ENCODE peak calls at places on chromosomes 16 and 17, in six cellular contexts. One of them, this sample, is unnamed.

GRCh38 chr17:40931311-40931710 is 6.1 kb downstream of the KRT23 start:
- DNase-seq in HepG2: peak
- DNase-seq in K562: no peak
- DNase-seq in A549: no peak
- DNase-seq in endothelial cell of umbilical vein: no peak
- DNase-seq in GM12878: no peak
- DNase-seq in this sample: no peak

GRCh38 chr16:27495191-27495590 is 54.5 kb downstream of the GTF3C1 start:
- DNase-seq in HepG2: no peak
- DNase-seq in K562: no peak
- DNase-seq in A549: no peak
- DNase-seq in endothelial cell of umbilical vein: no peak
- DNase-seq in GM12878: no peak
- DNase-seq in this sample: no peak

GRCh38 chr17:47675380-47676198 is 18.4 kb upstream of the TBKBP1 start:
- DNase-seq in HepG2: no peak
- DNase-seq in K562: no peak
- DNase-seq in A549: no peak
- DNase-seq in endothelial cell of umbilical vein: no peak
- DNase-seq in GM12878: no peak
- DNase-seq in this sample: no peak

GRCh38 chr17:78670850-78671291 is 93.7 kb upstream of the DNAH17 start:
- DNase-seq in HepG2: no peak
- DNase-seq in K562: no peak
- DNase-seq in A549: no peak
- DNase-seq in endothelial cell of umbilical vein: no peak
- DNase-seq in GM12878: no peak
- DNase-seq in this sample: no peak

GRCh38 chr17:69710926-69711325 is 296.4 kb downstream of the MAP2K6 start:
- DNase-seq in HepG2: no peak
- DNase-seq in K562: no peak
- DNase-seq in A549: no peak
- DNase-seq in endothelial cell of umbilical vein: no peak
- DNase-seq in GM12878: no peak
- DNase-seq in this sample: no peak

GRCh38 chr17:14372905-14373559 is 72.2 kb downstream of the HS3ST3B1 start:
- DNase-seq in HepG2: peak
- DNase-seq in K562: peak
- DNase-seq in A549: no peak
- DNase-seq in endothelial cell of umbilical vein: no peak
- DNase-seq in GM12878: no peak
- DNase-seq in this sample: no peak

GRCh38 chr16:57235128-57236092 is 9.6 kb upstream of the ARL2BP start:
- DNase-seq in HepG2: peak
- DNase-seq in K562: peak
- DNase-seq in A549: no peak
- DNase-seq in endothelial cell of umbilical vein: peak
- DNase-seq in GM12878: no peak
- DNase-seq in this sample: peak

GRCh38 chr17:77428901-77429734 is 288.3 kb downstream of the SEC14L1 start:
- DNase-seq in HepG2: no peak
- DNase-seq in K562: no peak
- DNase-seq in A549: no peak
- DNase-seq in endothelial cell of umbilical vein: no peak
- DNase-seq in GM12878: no peak
- DNase-seq in this sample: peak

GRCh38 chr16:78098087-78098486 is 1.4 kb upstream of the WWOX start:
- DNase-seq in HepG2: no peak
- DNase-seq in K562: no peak
- DNase-seq in A549: no peak
- DNase-seq in endothelial cell of umbilical vein: no peak
- DNase-seq in GM12878: no peak
- DNase-seq in this sample: no peak

GRCh38 chr16:79563919-79564318 is 36.6 kb downstream of the MAF start:
- DNase-seq in HepG2: no peak
- DNase-seq in K562: no peak
- DNase-seq in A549: no peak
- DNase-seq in endothelial cell of umbilical vein: no peak
- DNase-seq in GM12878: no peak
- DNase-seq in this sample: no peak

GRCh38 chr17:58324409-58325288 is 3.9 kb downstream of the TSPOAP1 start:
- DNase-seq in HepG2: no peak
- DNase-seq in K562: no peak
- DNase-seq in A549: no peak
- DNase-seq in endothelial cell of umbilical vein: no peak
- DNase-seq in GM12878: no peak
- DNase-seq in this sample: no peak

GRCh38 chr16:10579575-10579964 is 828 bp downstream of the EMP2 start:
- DNase-seq in HepG2: no peak
- DNase-seq in K562: no peak
- DNase-seq in A549: no peak
- DNase-seq in endothelial cell of umbilical vein: no peak
- DNase-seq in GM12878: no peak
- DNase-seq in this sample: no peak

GRCh38 chr16:10578474-10579316 is 1.7 kb downstream of the EMP2 start:
- DNase-seq in HepG2: peak
- DNase-seq in K562: no peak
- DNase-seq in A549: no peak
- DNase-seq in endothelial cell of umbilical vein: no peak
- DNase-seq in GM12878: no peak
- DNase-seq in this sample: no peak

GRCh38 chr16:10577305-10578202 is 2.8 kb downstream of the EMP2 start:
- DNase-seq in HepG2: no peak
- DNase-seq in K562: no peak
- DNase-seq in A549: no peak
- DNase-seq in endothelial cell of umbilical vein: no peak
- DNase-seq in GM12878: no peak
- DNase-seq in this sample: no peak

GRCh38 chr16:10581507-10581906 is 1.1 kb upstream of the EMP2 start:
- DNase-seq in HepG2: no peak
- DNase-seq in K562: no peak
- DNase-seq in A549: no peak
- DNase-seq in endothelial cell of umbilical vein: no peak
- DNase-seq in GM12878: no peak
- DNase-seq in this sample: no peak

DNA sequence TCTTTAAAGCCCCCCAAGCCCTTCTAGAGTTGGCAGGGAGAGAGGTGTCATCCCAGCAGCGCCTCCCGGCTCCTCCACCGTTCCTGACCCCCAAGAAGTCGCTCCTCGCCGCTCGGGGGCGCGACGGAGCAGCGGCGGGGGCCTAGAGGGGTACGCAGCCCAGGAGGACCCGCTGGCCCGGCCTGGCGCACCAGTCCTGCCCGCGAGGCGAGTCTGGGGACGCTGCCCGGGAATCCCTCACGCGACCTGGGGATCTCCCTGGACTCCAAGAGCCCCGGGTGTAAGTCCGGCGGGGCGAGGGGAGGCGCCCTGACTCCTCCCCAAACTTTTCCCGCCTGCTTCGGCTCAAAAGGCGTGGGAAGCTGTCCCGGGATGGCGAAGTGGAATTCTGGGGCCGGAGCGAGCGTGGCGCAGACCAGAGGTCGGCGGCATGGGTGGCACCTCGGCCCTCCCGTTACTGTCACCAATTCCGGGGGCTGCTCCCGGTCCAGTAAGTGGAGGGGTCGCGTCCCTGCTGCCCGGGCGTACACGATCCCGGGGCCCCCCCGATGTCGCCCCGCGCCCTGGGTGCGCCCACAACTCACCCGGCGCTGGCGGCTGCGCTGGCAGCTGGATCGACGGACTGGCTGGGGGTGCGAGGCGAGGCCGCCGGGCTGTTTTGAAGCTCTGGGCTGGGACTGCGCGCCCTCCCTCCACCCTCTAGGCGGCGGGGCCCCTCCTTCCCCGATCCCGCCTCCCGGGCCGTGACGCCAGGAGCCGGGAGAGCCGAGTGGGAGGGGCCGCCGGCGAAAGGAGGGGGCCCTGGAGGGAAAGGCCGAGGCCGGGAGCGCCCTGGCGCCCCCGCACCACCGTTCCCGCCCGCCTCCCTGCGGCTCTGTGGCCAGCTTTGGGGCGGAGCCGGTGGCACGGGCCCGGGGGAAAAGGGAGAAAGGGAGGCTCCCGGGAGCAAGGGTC is at the start of gene EMP2:
- DNase-seq in HepG2: peak
- DNase-seq in K562: peak
- DNase-seq in A549: peak
- DNase-seq in endothelial cell of umbilical vein: peak
- DNase-seq in GM12878: no peak
- DNase-seq in this sample: peak
- TF ChIP-seq MAX in HepG2: peak
- TF ChIP-seq MAX in K562: no peak
- TF ChIP-seq MAX in A549: peak
- TF ChIP-seq MAX in endothelial cell of umbilical vein: no peak
- TF ChIP-seq MAX in GM12878: no peak
- TF ChIP-seq MAX in this sample: no peak

GRCh38 chr17:44794699-44795413 is 35.2 kb downstream of the GJC1 start:
- DNase-seq in HepG2: no peak
- DNase-seq in K562: peak
- DNase-seq in A549: peak
- DNase-seq in endothelial cell of umbilical vein: peak
- DNase-seq in GM12878: no peak
- DNase-seq in this sample: peak
- TF ChIP-seq MYC in HepG2: no peak
- TF ChIP-seq MYC in K562: no peak
- TF ChIP-seq MYC in A549: no peak
- TF ChIP-seq MYC in endothelial cell of umbilical vein: no peak
- TF ChIP-seq MYC in GM12878: no peak
- TF ChIP-seq MYC in this sample: no peak

GRCh38 chr16:4616047-4616811 is 1.5 kb upstream of the UBALD1 start:
- DNase-seq in HepG2: peak
- DNase-seq in K562: peak
- DNase-seq in A549: peak
- DNase-seq in endothelial cell of umbilical vein: peak
- DNase-seq in GM12878: peak
- DNase-seq in this sample: peak
- TF ChIP-seq CTCF in HepG2: peak
- TF ChIP-seq CTCF in K562: peak
- TF ChIP-seq CTCF in A549: peak
- TF ChIP-seq CTCF in endothelial cell of umbilical vein: peak
- TF ChIP-seq CTCF in GM12878: peak
- TF ChIP-seq CTCF in this sample: peak

GRCh38 chr17:70919241-70919640 is 749.9 kb downstream of the KCNJ2 start:
- DNase-seq in HepG2: no peak
- DNase-seq in K562: no peak
- DNase-seq in A549: no peak
- DNase-seq in endothelial cell of umbilical vein: no peak
- DNase-seq in GM12878: no peak
- DNase-seq in this sample: no peak
- TF ChIP-seq MAX in HepG2: no peak
- TF ChIP-seq MAX in K562: no peak
- TF ChIP-seq MAX in A549: no peak
- TF ChIP-seq MAX in endothelial cell of umbilical vein: no peak
- TF ChIP-seq MAX in GM12878: no peak
- TF ChIP-seq MAX in this sample: no peak

DNA sequence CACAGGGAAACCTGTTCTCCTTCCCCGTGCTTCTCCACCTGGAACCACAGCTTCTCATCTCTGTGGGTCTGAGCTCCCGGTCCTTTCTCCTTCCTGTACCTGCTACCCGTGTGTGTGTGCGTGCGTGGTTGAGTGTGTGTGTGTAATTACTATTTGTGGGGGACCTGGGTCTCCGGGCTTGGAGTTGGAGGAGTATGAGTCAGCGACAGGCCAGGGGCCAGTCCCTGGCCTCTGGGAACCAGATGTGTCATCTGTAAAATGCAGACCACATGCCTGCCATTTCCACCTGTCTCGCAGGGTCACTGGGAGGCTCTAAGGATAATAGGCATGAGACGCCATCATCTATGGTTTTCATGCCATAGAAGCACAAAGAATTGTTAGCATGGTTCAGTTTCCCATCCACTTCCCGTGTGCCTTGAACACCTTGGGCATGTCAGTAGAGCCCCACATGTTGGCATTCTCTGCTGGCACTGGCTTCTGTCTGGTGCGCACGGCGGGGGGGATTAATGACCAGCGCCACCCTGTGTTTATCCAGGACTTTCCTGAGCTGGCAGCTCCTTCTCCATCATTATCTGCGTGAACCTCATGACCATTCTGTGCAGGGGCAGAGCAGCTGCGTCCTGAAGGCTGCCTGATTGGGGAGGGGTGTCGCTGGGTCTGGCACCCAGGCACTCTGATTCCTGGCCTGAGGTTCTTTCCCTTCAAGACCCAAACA is 1.5 kb downstream of the ZNF205 start:
- DNase-seq in HepG2: no peak
- DNase-seq in K562: peak
- DNase-seq in A549: peak
- DNase-seq in endothelial cell of umbilical vein: no peak
- DNase-seq in GM12878: no peak
- DNase-seq in this sample: no peak
- TF ChIP-seq MYC in HepG2: no peak
- TF ChIP-seq MYC in K562: no peak
- TF ChIP-seq MYC in A549: no peak
- TF ChIP-seq MYC in endothelial cell of umbilical vein: no peak
- TF ChIP-seq MYC in GM12878: no peak
- TF ChIP-seq MYC in this sample: no peak

GRCh38 chr16:21602785-21603184 is 3.4 kb downstream of the METTL9 start:
- DNase-seq in HepG2: no peak
- DNase-seq in K562: no peak
- DNase-seq in A549: no peak
- DNase-seq in endothelial cell of umbilical vein: no peak
- DNase-seq in GM12878: no peak
- DNase-seq in this sample: no peak

GRCh38 chr16:21599994-21600773 is 807 bp downstream of the METTL9 start:
- DNase-seq in HepG2: peak
- DNase-seq in K562: peak
- DNase-seq in A549: peak
- DNase-seq in endothelial cell of umbilical vein: peak
- DNase-seq in GM12878: peak
- DNase-seq in this sample: peak

GRCh38 chr16:21598676-21599157 is 660 bp upstream of the METTL9 start:
- DNase-seq in HepG2: no peak
- DNase-seq in K562: no peak
- DNase-seq in A549: no peak
- DNase-seq in endothelial cell of umbilical vein: peak
- DNase-seq in GM12878: no peak
- DNase-seq in this sample: peak

GRCh38 chr16:21597571-21598030 is 1.8 kb upstream of the METTL9 start:
- DNase-seq in HepG2: peak
- DNase-seq in K562: no peak
- DNase-seq in A549: no peak
- DNase-seq in endothelial cell of umbilical vein: no peak
- DNase-seq in GM12878: no peak
- DNase-seq in this sample: no peak

GRCh38 chr16:21599158-21599993 is at the start of gene METTL9:
- DNase-seq in HepG2: peak
- DNase-seq in K562: peak
- DNase-seq in A549: peak
- DNase-seq in endothelial cell of umbilical vein: peak
- DNase-seq in GM12878: peak
- DNase-seq in this sample: peak
- TF ChIP-seq CTCF in HepG2: peak
- TF ChIP-seq CTCF in K562: no peak
- TF ChIP-seq CTCF in A549: no peak
- TF ChIP-seq CTCF in endothelial cell of umbilical vein: no peak
- TF ChIP-seq CTCF in GM12878: peak
- TF ChIP-seq CTCF in this sample: no peak